ENCODE peak calls at places on chromosome 11, in six cellular contexts. M, V, E, G, T and J are unnamed samples.

GRCh38 chr11:114244995-114245394 is 51.2 kb upstream of the NNMT start:
- DNase-seq in M (no peak), V (no peak), E (no peak), G (no peak), T (no peak), J (no peak)

GRCh38 chr11:10758959-10759358 is 7.9 kb downstream of the CTR9 start:
- DNase-seq in M (no peak), V (no peak), E (no peak), G (peak; percentile 25), T (no peak), J (no peak)

GRCh38 chr11:11618973-11619435 is 2.8 kb downstream of the GALNT18 start:
- DNase-seq in M (no peak), V (no peak), E (no peak), G (peak; percentile 19), T (no peak), J (no peak)

GRCh38 chr11:79727221-79727620 is 286.4 kb upstream of the TENM4 start:
- DNase-seq in M (no peak), V (no peak), E (no peak), G (no peak), T (no peak), J (no peak)

GRCh38 chr11:13786688-13787087 is 118.2 kb downstream of the FAR1 start:
- DNase-seq in M (no peak), V (no peak), E (no peak), G (no peak), T (no peak), J (no peak)

GRCh38 chr11:94897330-94897768 is 76.0 kb downstream of the CWC15 start:
- DNase-seq in M (peak; percentile 44), V (no peak), E (no peak), G (peak; percentile 78), T (no peak), J (peak; percentile 77)

GRCh38 chr11:95585752-95586077 is 203.9 kb downstream of the FAM76B start:
- DNase-seq in M (no peak), V (no peak), E (no peak), G (no peak), T (no peak), J (no peak)

GRCh38 chr11:121459413-121460041 is 6.8 kb upstream of the SORL1-AS1 start:
- DNase-seq in M (no peak), V (no peak), E (no peak), G (no peak), T (no peak), J (no peak)

GRCh38 chr11:102287963-102288744 is 29.1 kb upstream of the BIRC3 start:
- DNase-seq in M (peak; percentile 47), V (no peak), E (peak; percentile 39), G (peak; percentile 96), T (no peak), J (peak; percentile 82)